ENCODE peak calls at places on chromosomes 6 and 20, in seven cellular contexts. M is AG04450, D is tibial artery, J is tibial nerve, U is heart right ventricle, X is psoas muscle, W is K562. Q is an unnamed sample.

GRCh38 chr20:25580711-25581110 is 4.6 kb downstream of the NINL start:
- DNase-seq in U (no peak), J (no peak), W (no peak), M (no peak), D (no peak), X (no peak), Q (no peak)

GRCh38 chr6:36550473-36551000 is 3.3 kb upstream of the STK38 start:
- DNase-seq in J (no peak), D (no peak), X (no peak), M (no peak), U (no peak), W (no peak), Q (no peak)

GRCh38 chr20:32251470-32251869 is 26.0 kb upstream of the KIF3B start:
- DNase-seq in X (no peak), U (no peak), M (no peak), D (no peak), W (no peak), J (no peak), Q (no peak)

GRCh38 chr6:104629826-104630225 is 229.9 kb downstream of the HACE1 start:
- DNase-seq in W (no peak), M (no peak), D (no peak), J (no peak), U (no peak), X (no peak), Q (no peak)

GRCh38 chr6:30037182-30037788 is 23.8 kb upstream of the POLR1H start:
- DNase-seq in X (no peak), U (no peak), D (no peak), W (peak; percentile 20), J (no peak), M (no peak), Q (no peak)

GRCh38 chr6:33843696-33844121 is 39.9 kb upstream of the MLN start:
- DNase-seq in U (no peak), X (peak; percentile 2), M (no peak), J (no peak), W (peak; percentile 59), D (no peak), Q (no peak)

GRCh38 chr20:5569021-5569420 is 181.2 kb upstream of the SHLD1 start:
- DNase-seq in D (no peak), X (no peak), U (no peak), M (no peak), W (peak; percentile 48), J (peak; percentile 71), Q (no peak)

GRCh38 chr6:48667797-48668196 is 556.8 kb upstream of the PTCHD4 start:
- DNase-seq in D (no peak), X (no peak), U (no peak), J (no peak), W (no peak), M (no peak), Q (no peak)

GRCh38 chr6:7207688-7208087 is 99.9 kb downstream of the RREB1 start:
- DNase-seq in X (no peak), U (no peak), W (no peak), J (no peak), M (no peak), D (no peak), Q (no peak)

GRCh38 chr20:57526067-57526884 is 1.3 kb upstream of the CTCFL start:
- DNase-seq in J (no peak), X (no peak), W (peak; percentile 95), D (no peak), M (no peak), U (no peak), Q (no peak)

GRCh38 chr6:132961610-132962009 is 147.2 kb downstream of the RPS12 start:
- DNase-seq in J (no peak), W (peak; percentile 13), U (no peak), X (no peak), M (no peak), D (no peak), Q (no peak)

GRCh38 chr6:35019831-35020230 is 121.3 kb downstream of the TCP11 start:
- DNase-seq in U (no peak), X (no peak), J (no peak), D (no peak), W (no peak), M (no peak), Q (no peak)

GRCh38 chr20:57428611-57429496 is 37.7 kb downstream of the RBM38 start:
- DNase-seq in D (no peak), W (no peak), X (no peak), J (no peak), M (no peak), U (no peak), Q (no peak)

GRCh38 chr6:117395164-117395563 is 30.6 kb downstream of the ROS1 start:
- DNase-seq in U (no peak), D (no peak), W (no peak), J (no peak), X (no peak), M (no peak), Q (no peak)

GRCh38 chr6:45021652-45022051 is 306.5 kb upstream of the RUNX2 start:
- DNase-seq in J (no peak), M (no peak), D (no peak), U (no peak), W (no peak), X (no peak), Q (no peak)

GRCh38 chr20:5511505-5511904 is 194.8 kb upstream of the PROKR2 start:
- DNase-seq in U (no peak), D (no peak), M (no peak), J (no peak), X (no peak), W (no peak), Q (no peak)

GRCh38 chr20:12036142-12036541 is 118.4 kb downstream of the BTBD3 start:
- DNase-seq in J (no peak), M (no peak), W (no peak), D (no peak), U (no peak), X (no peak), Q (no peak)

GRCh38 chr6:64145658-64146057 is 510.1 kb downstream of the PHF3 start:
- DNase-seq in X (no peak), M (no peak), D (no peak), J (no peak), W (no peak), U (no peak), Q (no peak)

GRCh38 chr6:124956018-124956417 is 6.2 kb upstream of the RNF217 start:
- DNase-seq in M (no peak), W (no peak), J (no peak), X (no peak), D (no peak), U (no peak), Q (no peak)

GRCh38 chr20:5100684-5101347 is 18.9 kb downstream of the PCNA start:
- DNase-seq in X (peak; percentile 79), W (peak; percentile 63), J (peak; percentile 85), D (peak; percentile 62), M (no peak), U (peak; percentile 73), Q (peak; percentile 29)

GRCh38 chr6:113644861-113645575 is 212.1 kb upstream of the MARCKS start:
- DNase-seq in M (peak; percentile 88), J (no peak), X (no peak), D (no peak), W (no peak), U (no peak), Q (no peak)

DNA sequence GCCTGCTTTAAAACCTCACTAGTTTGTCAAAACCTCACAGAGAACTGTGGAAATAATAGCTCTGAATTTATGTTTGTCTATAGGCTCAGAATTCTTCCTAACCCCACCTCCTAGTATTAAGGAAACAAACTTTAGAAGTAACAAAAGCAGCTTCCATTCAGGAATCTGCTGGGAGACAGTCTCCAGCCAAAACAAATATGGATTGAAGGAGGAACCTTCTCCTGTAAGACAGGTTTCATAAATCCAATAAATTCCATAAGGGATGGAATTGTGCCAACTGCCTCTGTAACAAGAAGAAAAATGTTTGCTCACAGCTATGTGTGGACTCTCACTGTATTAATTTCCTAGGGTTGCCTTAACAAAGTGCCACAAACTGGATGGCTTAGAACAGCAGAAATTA is 7.5 kb downstream of the SYCP2 start:
- DNase-seq in J (no peak), M (no peak), U (no peak), D (no peak), W (no peak), X (no peak), Q (no peak)
- H3K27ac ChIP-seq in J (no peak overlapping the region), M (no peak overlapping the region), U (no peak overlapping the region), D (no peak overlapping the region), W (no peak overlapping the region), X (no peak overlapping the region), Q (no peak overlapping the region)

DNA sequence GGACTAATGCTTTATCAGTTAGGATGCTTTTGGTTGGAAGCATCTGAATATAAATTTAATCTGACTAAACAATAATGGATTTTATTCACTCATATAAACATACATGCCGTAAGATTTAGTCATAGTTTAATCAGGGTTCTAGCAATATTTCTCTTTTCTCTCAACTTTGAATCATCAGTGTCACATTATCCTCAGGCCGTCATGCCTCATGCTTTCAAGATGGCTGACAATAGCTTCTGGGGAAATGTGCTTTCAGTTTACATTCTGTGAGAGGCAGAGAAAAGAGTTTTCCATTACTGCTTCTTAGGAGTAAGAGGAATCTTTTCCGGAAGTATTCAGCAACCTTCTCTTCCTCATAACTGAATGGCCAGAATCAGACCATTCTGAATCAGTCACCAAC is 162.2 kb downstream of the GJA1 start:
- DNase-seq in X (no peak), J (no peak), W (no peak), D (no peak), U (no peak), M (no peak), Q (no peak)
- H3K27ac ChIP-seq in X (no peak overlapping the region), J (no peak overlapping the region), W (no peak overlapping the region), D (no peak overlapping the region), U (no peak overlapping the region), M (no peak overlapping the region), Q (no peak overlapping the region)

GRCh38 chr20:50186987-50187402 is 3.6 kb upstream of the CEBPB start:
- DNase-seq in U (no peak), D (peak; percentile 49), M (no peak), X (no peak), W (no peak), J (peak; percentile 63), Q (no peak)
- H3K27ac ChIP-seq in U (no peak overlapping the region), D (peak overlapping the region; percentile 40), M (no peak overlapping the region), X (peak overlapping the region; percentile 66), W (peak overlapping the region; percentile 55), J (peak overlapping the region; percentile 50), Q (no peak overlapping the region)

DNA sequence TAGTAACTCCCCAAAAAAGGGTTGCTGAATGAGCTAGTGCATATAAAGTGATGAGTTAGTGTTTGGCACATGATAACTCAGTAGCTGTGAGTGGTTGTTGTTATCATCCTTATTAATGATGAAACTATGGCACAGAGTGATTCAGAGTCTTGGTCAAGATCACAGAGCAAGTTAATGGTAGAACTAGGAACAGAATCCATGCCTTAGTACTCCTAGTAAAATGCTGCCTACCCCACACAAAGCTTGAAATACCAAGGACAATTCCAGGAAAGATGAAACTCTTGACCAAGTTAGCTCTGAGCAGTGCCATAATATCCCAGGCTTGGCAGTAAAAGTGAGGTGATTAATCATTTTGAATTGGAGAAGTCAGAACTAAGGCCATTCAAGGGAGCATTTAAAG is 109.1 kb upstream of the ENPP5 start:
- DNase-seq in J (no peak), M (no peak), D (no peak), X (no peak), U (no peak), W (no peak), Q (no peak)
- H3K27ac ChIP-seq in J (no peak overlapping the region), M (no peak overlapping the region), D (no peak overlapping the region), X (no peak overlapping the region), U (no peak overlapping the region), W (no peak overlapping the region), Q (no peak overlapping the region)